ENCODE peak calls at places on chromosomes 1 and 21, in four cellular contexts. U, V, J and R are unnamed samples.

GRCh38 chr1:204925701-204926100 is 55.0 kb downstream of the NFASC start:
- DNase-seq in U (no peak), V (no peak), J (no peak), R (no peak)

GRCh38 chr1:236155399-236155767 is 13.0 kb downstream of the GPR137B start:
- DNase-seq in U (no peak), V (no peak), J (no peak), R (no peak)

GRCh38 chr1:9643351-9644256 is 7.9 kb upstream of the PIK3CD start:
- DNase-seq in U (no peak), V (no peak), J (no peak), R (no peak)

GRCh38 chr1:240294566-240294965 is 202.9 kb downstream of the FMN2 start:
- DNase-seq in U (no peak), V (no peak), J (no peak), R (no peak)

GRCh38 chr1:19877821-19878636 is 4.2 kb upstream of the OTUD3 start:
- DNase-seq in U (no peak), V (no peak), J (no peak), R (no peak)

GRCh38 chr1:223256034-223256433 is 107.9 kb downstream of the SUSD4 start:
- DNase-seq in U (no peak), V (no peak), J (no peak), R (no peak)

GRCh38 chr1:200372095-200372884 is 37.5 kb downstream of the ZNF281 start:
- DNase-seq in U (peak), V (no peak), J (no peak), R (no peak)

GRCh38 chr21:20272791-20273362 is 725.3 kb upstream of the NCAM2 start:
- DNase-seq in U (no peak), V (no peak), J (no peak), R (no peak)

GRCh38 chr1:216499581-216500272 is 76.5 kb upstream of the USH2A start:
- DNase-seq in U (no peak), V (no peak), J (no peak), R (no peak)

GRCh38 chr1:183699643-183700160 is 46.6 kb upstream of the APOBEC4 start:
- DNase-seq in U (peak), V (no peak), J (no peak), R (no peak)

GRCh38 chr1:72184099-72184695 is 98.1 kb downstream of the NEGR1 start:
- DNase-seq in U (peak), V (no peak), J (no peak), R (no peak)

GRCh38 chr1:23555949-23556640 is 3.2 kb downstream of the ID3 start:
- DNase-seq in U (peak), V (no peak), J (no peak), R (no peak)

GRCh38 chr1:169348356-169349036 is 19.1 kb downstream of the NME7 start:
- DNase-seq in U (peak), V (no peak), J (no peak), R (no peak)

GRCh38 chr1:6870086-6870485 is 84.8 kb downstream of the CAMTA1 start:
- DNase-seq in U (no peak), V (no peak), J (no peak), R (no peak)

GRCh38 chr1:192376387-192376786 is 59.6 kb downstream of the RGS21 start:
- DNase-seq in U (no peak), V (no peak), J (no peak), R (no peak)

GRCh38 chr1:89907669-89908293 is 86.9 kb downstream of the LRRC8D start:
- DNase-seq in U (peak), V (no peak), J (no peak), R (no peak)

GRCh38 chr1:20233394-20233793 is 47.1 kb upstream of the PLA2G2C start:
- DNase-seq in U (peak), V (no peak), J (no peak), R (no peak)

GRCh38 chr1:171898956-171899355 is 57.7 kb downstream of the DNM3 start:
- DNase-seq in U (peak), V (no peak), J (no peak), R (no peak)

GRCh38 chr1:108692724-108693655 is 880 bp downstream of the PRPF38B start:
- DNase-seq in U (peak), V (peak), J (peak), R (peak)

GRCh38 chr1:48873944-48874343 is 97.3 kb upstream of the BEND5 start:
- DNase-seq in U (no peak), V (no peak), J (no peak), R (no peak)

GRCh38 chr1:223141021-223141420 is 2.0 kb downstream of the TLR5 start:
- DNase-seq in U (no peak), V (no peak), J (no peak), R (no peak)

GRCh38 chr1:32249831-32250525 is 1.1 kb upstream of the LCK start:
- DNase-seq in U (peak), V (peak), J (peak), R (peak)

GRCh38 chr1:179061360-179062282 is 20.2 kb upstream of the TOR3A start:
- DNase-seq in U (no peak), V (no peak), J (no peak), R (no peak)

GRCh38 chr21:37530901-37531351 is 164.4 kb downstream of the DYRK1A start:
- DNase-seq in U (no peak), V (peak), J (no peak), R (no peak)

GRCh38 chr21:44755227-44755626 is 43.9 kb upstream of the TSPEAR start:
- DNase-seq in U (peak), V (peak), J (no peak), R (no peak)

GRCh38 chr1:47971385-47971784 is 25.8 kb downstream of the TRABD2B start:
- DNase-seq in U (no peak), V (no peak), J (no peak), R (no peak)

GRCh38 chr1:5385400-5385799 is 606.8 kb downstream of the NPHP4 start:
- DNase-seq in U (no peak), V (peak), J (no peak), R (no peak)

GRCh38 chr1:210646258-210646616 is 317.5 kb downstream of the HHAT start:
- DNase-seq in U (no peak), V (no peak), J (no peak), R (no peak)

GRCh38 chr1:222546091-222546490 is 1.8 kb downstream of the HHIPL2 start:
- DNase-seq in U (no peak), V (no peak), J (no peak), R (no peak)

GRCh38 chr1:200367841-200368534 is 41.8 kb downstream of the ZNF281 start:
- DNase-seq in U (peak), V (no peak), J (no peak), R (no peak)

GRCh38 chr1:91478693-91479234 is 21.9 kb upstream of the CDC7 start:
- DNase-seq in U (peak), V (no peak), J (no peak), R (no peak)

GRCh38 chr1:16367968-16368910 is 1.2 kb downstream of the SZRD1 start:
- DNase-seq in U (peak), V (no peak), J (no peak), R (no peak)

GRCh38 chr1:55374801-55375616 is 159.8 kb upstream of the USP24 start:
- DNase-seq in U (no peak), V (no peak), J (no peak), R (no peak)

GRCh38 chr1:58971629-58972140 is 187.8 kb upstream of the JUN start:
- DNase-seq in U (peak), V (peak), J (no peak), R (no peak)

GRCh38 chr1:100351095-100351884 is 1.0 kb upstream of the CDC14A start:
- DNase-seq in U (peak), V (peak), J (peak), R (peak)
- TF ChIP-seq CTCF in U (peak), V (peak), J (peak), R (peak)

DNA sequence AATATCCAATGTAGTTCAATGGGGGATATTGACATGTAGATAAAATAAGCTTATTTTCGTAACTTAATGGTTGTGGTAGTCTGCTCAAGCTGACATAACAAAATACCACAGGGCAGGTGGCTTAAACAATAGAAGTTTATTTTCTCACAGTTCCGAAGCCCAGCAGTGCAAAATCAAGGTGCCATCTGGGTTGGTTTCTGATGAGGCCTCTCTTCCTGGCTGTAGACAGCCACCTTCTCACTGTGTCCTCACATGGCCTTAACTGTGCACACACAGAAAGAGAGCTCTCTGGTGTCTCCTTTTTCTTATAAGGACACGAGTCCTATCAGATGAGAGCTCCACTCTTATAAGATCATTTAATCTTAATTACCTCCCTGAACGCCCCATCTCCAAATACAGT is 64.8 kb upstream of the IPO9 start:
- DNase-seq in U (no peak), V (no peak), J (no peak), R (no peak)
- H3K4me3 ChIP-seq in U (no peak), V (no peak), J (peak), R (no peak)

GRCh38 chr1:53645690-53646078 is 93.3 kb downstream of the GLIS1 start:
- DNase-seq in U (no peak), V (peak), J (no peak), R (no peak)
- TF ChIP-seq CTCF in U (no peak), V (no peak), J (no peak), R (no peak)

GRCh38 chr1:181092883-181093282 is 4.4 kb downstream of the IER5 start:
- DNase-seq in U (no peak), V (no peak), J (no peak), R (no peak)

GRCh38 chr1:181092056-181092455 is 3.6 kb downstream of the IER5 start:
- DNase-seq in U (no peak), V (no peak), J (no peak), R (no peak)

GRCh38 chr1:181089777-181090505 is 1.4 kb downstream of the IER5 start:
- DNase-seq in U (peak), V (peak), J (peak), R (peak)

GRCh38 chr1:181090653-181091126 is 2.2 kb downstream of the IER5 start:
- DNase-seq in U (no peak), V (no peak), J (no peak), R (no peak)

GRCh38 chr1:181091322-181092040 is 3.0 kb downstream of the IER5 start:
- DNase-seq in U (no peak), V (no peak), J (no peak), R (no peak)
- H3K4me3 ChIP-seq in U (peak), V (peak), J (peak), R (peak)